ENCODE peak calls at places on chromosomes 6 and 20, in eight cellular contexts. P is mucosa of descending colon; B is lower lobe of right lung; I is activated naive CD8-positive, alpha-beta T cell treated with anti-CD3 and anti-CD28 coated beads for 36 hours; Z is stimulated activated CD4-positive, alpha-beta T cell treated with anti-CD3 and anti-CD28 coated beads, Interleukin-15, amount 100 ng/mL, for 1 hour; R is AG09309; J is cardiac muscle cell; Q is activated T-cell treated with anti-CD3 and anti-CD28 coated beads, Interleukin-2, amount 50 U/mL, for 1 hour. H is an unnamed sample.

GRCh38 chr20:38196592-38196991 is 31.5 kb upstream of the TGM2 start:
- DNase-seq in P (peak; percentile 64), B (peak; percentile 76), I (no peak), Z (no peak), R (peak; percentile 71), J (peak; percentile 97), Q (no peak), H (peak; percentile 14)

GRCh38 chr6:66328181-66328580 is 621.2 kb upstream of the EYS start:
- DNase-seq in P (no peak), B (no peak), I (no peak), Z (no peak), R (no peak), J (no peak), Q (no peak), H (no peak)

GRCh38 chr6:138971601-138972000 is 16.5 kb downstream of the REPS1 start:
- DNase-seq in P (no peak), B (no peak), I (no peak), Z (no peak), R (no peak), J (no peak), Q (no peak), H (no peak)

GRCh38 chr6:170388113-170388512 is 81.6 kb downstream of the FAM120B start:
- DNase-seq in P (no peak), B (no peak), I (no peak), Z (no peak), R (peak; percentile 65), J (peak; percentile 77), Q (no peak), H (no peak)

GRCh38 chr20:7696311-7696710 is 243.9 kb downstream of the HAO1 start:
- DNase-seq in P (no peak), B (no peak), I (no peak), Z (no peak), R (no peak), J (no peak), Q (no peak), H (no peak)

GRCh38 chr20:11881453-11881852 is 36.2 kb upstream of the BTBD3 start:
- DNase-seq in P (no peak), B (no peak), I (no peak), Z (no peak), R (no peak), J (no peak), Q (no peak), H (no peak)

GRCh38 chr6:47195251-47195650 is 114.5 kb downstream of the TNFRSF21 start:
- DNase-seq in P (no peak), B (no peak), I (no peak), Z (no peak), R (no peak), J (peak; percentile 91), Q (no peak), H (no peak)

GRCh38 chr6:17932362-17932852 is 55.0 kb downstream of the KIF13A start:
- DNase-seq in P (no peak), B (peak; percentile 51), I (no peak), Z (no peak), R (peak; percentile 83), J (peak; percentile 96), Q (no peak), H (no peak)

GRCh38 chr20:50292324-50293243 is 102.0 kb downstream of the CEBPB start:
- DNase-seq in P (peak; percentile 91), B (peak; percentile 93), I (peak; percentile 53), Z (no peak), R (peak; percentile 94), J (peak; percentile 97), Q (no peak), H (peak; percentile 67)

GRCh38 chr6:19842030-19842429 is 4.9 kb downstream of the ID4 start:
- DNase-seq in P (no peak), B (no peak), I (no peak), Z (no peak), R (no peak), J (no peak), Q (no peak), H (no peak)

GRCh38 chr20:208937-209566 is 18.0 kb upstream of the DEFB129 start:
- DNase-seq in P (no peak), B (no peak), I (peak; percentile 6), Z (no peak), R (peak; percentile 42), J (peak; percentile 81), Q (no peak), H (no peak)

GRCh38 chr6:150241751-150242150 is 98.9 kb downstream of the PPP1R14C start:
- DNase-seq in P (no peak), B (no peak), I (peak; percentile 60), Z (peak; percentile 3), R (no peak), J (no peak), Q (no peak), H (peak; percentile 65)